ENCODE peak calls at places on chromosomes 7 and 10, in eight cellular contexts. L, Z, K, Q, M, P, X and W are unnamed samples.

GRCh38 chr10:58806970-58807630 is 294.4 kb downstream of the BICC1 start:
- DNase-seq in L (no peak), Z (no peak), K (no peak), Q (no peak), M (no peak), P (no peak), X (no peak), W (no peak)

GRCh38 chr7:55277916-55278315 is 87.2 kb upstream of the LANCL2 start:
- DNase-seq in L (no peak), Z (no peak), K (no peak), Q (no peak), M (no peak), P (no peak), X (no peak), W (no peak)

GRCh38 chr7:17367502-17367901 is 69.0 kb downstream of the AHR start:
- DNase-seq in L (no peak), Z (no peak), K (no peak), Q (no peak), M (no peak), P (no peak), X (no peak), W (no peak)

GRCh38 chr7:80098795-80099194 is 35.8 kb upstream of the GNAI1 start:
- DNase-seq in L (no peak), Z (no peak), K (no peak), Q (no peak), M (no peak), P (no peak), X (no peak), W (no peak)

GRCh38 chr7:83426325-83426724 is 222.6 kb downstream of the SEMA3E start:
- DNase-seq in L (no peak), Z (no peak), K (no peak), Q (no peak), M (no peak), P (no peak), X (no peak), W (no peak)

GRCh38 chr7:77202544-77202976 is 2.9 kb upstream of the FGL2 start:
- DNase-seq in L (no peak), Z (no peak), K (no peak), Q (no peak), M (no peak), P (no peak), X (no peak), W (no peak)

GRCh38 chr7:72493850-72494661 is 81.9 kb upstream of the CALN1 start:
- DNase-seq in L (peak; percentile 79), Z (no peak), K (no peak), Q (peak; percentile 81), M (peak; percentile 56), P (no peak), X (peak; percentile 72), W (peak; percentile 77)

GRCh38 chr7:127189885-127190284 is 62.9 kb downstream of the GRM8 start:
- DNase-seq in L (peak; percentile 60), Z (no peak), K (no peak), Q (no peak), M (no peak), P (no peak), X (no peak), W (peak; percentile 51)

GRCh38 chr7:17497136-17497535 is 198.7 kb downstream of the AHR start:
- DNase-seq in L (no peak), Z (no peak), K (no peak), Q (no peak), M (no peak), P (no peak), X (no peak), W (no peak)

GRCh38 chr10:14507156-14507555 is 176.4 kb upstream of the FRMD4A start:
- DNase-seq in L (no peak), Z (no peak), K (no peak), Q (no peak), M (no peak), P (no peak), X (no peak), W (no peak)

GRCh38 chr10:72425133-72425532 is 70.4 kb upstream of the DNAJB12 start:
- DNase-seq in L (peak; percentile 6), Z (no peak), K (no peak), Q (no peak), M (no peak), P (no peak), X (no peak), W (peak; percentile 34)

GRCh38 chr10:99507265-99507664 is 25.5 kb upstream of the NKX2-3 start:
- DNase-seq in L (no peak), Z (no peak), K (no peak), Q (no peak), M (no peak), P (no peak), X (no peak), W (no peak)

GRCh38 chr10:94115725-94116124 is 122.0 kb downstream of the PLCE1 start:
- DNase-seq in L (no peak), Z (no peak), K (no peak), Q (no peak), M (no peak), P (no peak), X (no peak), W (no peak)

GRCh38 chr10:52283174-52283573 is 30.9 kb upstream of the DKK1 start:
- DNase-seq in L (no peak), Z (no peak), K (no peak), Q (no peak), M (no peak), P (no peak), X (no peak), W (no peak)

GRCh38 chr10:107496594-107496993 is 332.1 kb upstream of the SORCS1 start:
- DNase-seq in L (no peak), Z (no peak), K (no peak), Q (no peak), M (no peak), P (no peak), X (no peak), W (no peak)

GRCh38 chr10:131971591-131971990 is 10.1 kb downstream of the BNIP3 start:
- DNase-seq in L (no peak), Z (no peak), K (peak; percentile 34), Q (no peak), M (no peak), P (no peak), X (no peak), W (no peak)

GRCh38 chr10:122475581-122475980 is 14.2 kb downstream of the HTRA1 start:
- DNase-seq in L (peak; percentile 53), Z (no peak), K (no peak), Q (no peak), M (no peak), P (no peak), X (no peak), W (no peak)

GRCh38 chr10:72525277-72525676 is 100.6 kb downstream of the MICU1 start:
- DNase-seq in L (no peak), Z (no peak), K (no peak), Q (no peak), M (no peak), P (no peak), X (no peak), W (no peak)

GRCh38 chr10:99235469-99235871 is at the start of gene HPSE2:
- DNase-seq in L (no peak), Z (no peak), K (no peak), Q (no peak), M (no peak), P (no peak), X (no peak), W (no peak)

GRCh38 chr10:688287-688620 is 1.2 kb downstream of the DIP2C start:
- DNase-seq in L (no peak), Z (no peak), K (peak; percentile 62), Q (no peak), M (no peak), P (no peak), X (no peak), W (no peak)
- H3K4me3 ChIP-seq in L (peak overlapping the region; percentile 74), Z (peak overlapping the region; percentile 87), K (peak overlapping the region; percentile 67), Q (peak overlapping the region; percentile 80), M (peak overlapping the region; percentile 75), P (peak overlapping the region; percentile 76), X (peak overlapping the region; percentile 65), W (peak overlapping the region; percentile 87)

GRCh38 chr10:13328588-13328987 is 19.5 kb downstream of the SEPHS1 start:
- DNase-seq in L (no peak), Z (no peak), K (no peak), Q (no peak), M (no peak), P (no peak), X (no peak), W (no peak)

GRCh38 chr10:13331641-13332040 is 16.5 kb downstream of the SEPHS1 start:
- DNase-seq in L (no peak), Z (no peak), K (no peak), Q (no peak), M (no peak), P (no peak), X (no peak), W (no peak)

GRCh38 chr10:13329565-13329964 is 18.5 kb downstream of the SEPHS1 start:
- DNase-seq in L (no peak), Z (no peak), K (no peak), Q (no peak), M (no peak), P (no peak), X (no peak), W (no peak)

GRCh38 chr10:13327516-13327915 is 20.6 kb downstream of the SEPHS1 start:
- DNase-seq in L (no peak), Z (no peak), K (no peak), Q (no peak), M (no peak), P (no peak), X (no peak), W (no peak)

GRCh38 chr10:13328126-13328525 is 20.0 kb downstream of the SEPHS1 start:
- DNase-seq in L (no peak), Z (no peak), K (no peak), Q (no peak), M (no peak), P (no peak), X (no peak), W (no peak)
- H3K27ac ChIP-seq in L (no peak overlapping the region), Z (no peak overlapping the region), K (no peak overlapping the region), Q (no peak overlapping the region), M (no peak overlapping the region), P (no peak overlapping the region), X (no peak overlapping the region), W (no peak overlapping the region)

DNA sequence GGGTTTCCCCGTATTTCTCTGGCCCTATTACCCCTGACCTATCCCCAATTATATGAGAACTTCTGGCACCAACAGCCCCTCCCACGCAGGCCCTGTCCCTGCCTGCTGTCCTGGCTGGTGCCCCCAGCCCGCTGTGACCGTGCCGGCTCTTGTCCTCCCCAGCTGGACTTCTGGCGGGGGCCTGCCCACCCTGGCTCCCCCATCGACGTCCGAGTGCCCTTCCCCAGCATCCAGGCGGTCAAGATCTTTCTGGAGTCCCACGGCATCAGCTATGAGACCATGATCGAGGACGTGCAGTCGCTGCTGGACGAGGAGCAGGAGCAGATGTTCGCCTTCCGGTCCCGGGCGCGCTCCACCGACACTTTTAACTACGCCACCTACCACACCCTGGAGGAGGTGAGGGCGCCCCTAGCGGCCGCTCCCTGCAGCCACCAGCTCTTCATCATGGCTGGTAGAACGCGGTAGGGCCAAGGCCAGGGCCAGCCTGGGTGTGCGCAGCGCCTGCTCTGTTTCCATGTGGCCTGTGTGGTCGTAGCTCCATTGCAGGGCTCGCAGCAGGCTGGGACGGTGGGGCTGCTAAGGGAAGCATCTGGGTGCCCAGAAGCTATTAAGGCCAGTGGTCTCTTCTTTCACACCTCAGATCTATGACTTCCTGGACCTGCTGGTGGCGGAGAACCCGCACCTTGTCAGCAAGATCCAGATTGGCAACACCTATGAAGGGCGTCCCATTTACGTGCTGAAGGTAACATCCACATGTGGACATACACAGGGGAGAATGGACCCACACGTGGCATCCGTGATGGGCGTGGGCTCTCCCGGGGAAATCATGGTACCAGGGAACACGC is 1.4 kb downstream of the CPA1 start:
- DNase-seq in L (no peak), Z (no peak), K (peak; percentile 61), Q (no peak), M (no peak), P (no peak), X (no peak), W (no peak)
- TF ChIP-seq CTCF in L (peak; percentile 27), Z (no peak), K (no peak), Q (no peak), M (no peak), P (no peak), X (peak; percentile 7), W (no peak)

GRCh38 chr7:100366411-100367250 is 6.7 kb upstream of the PILRA start:
- DNase-seq in L (no peak), Z (no peak), K (no peak), Q (no peak), M (peak; percentile 39), P (no peak), X (peak; percentile 62), W (no peak)
- H3K4me3 ChIP-seq in L (no peak overlapping the region), Z (no peak overlapping the region), K (no peak overlapping the region), Q (no peak overlapping the region), M (no peak overlapping the region), P (no peak overlapping the region), X (no peak overlapping the region), W (no peak overlapping the region)